ENCODE peak calls at places on chromosomes 12 and 14, in eight cellular contexts. C is small intestine; K is AG10803; I is smooth muscle cell of the brain vasculature; J is right lobe of liver; G is stromal cell of bone marrow; Z is activated CD4-positive, alpha-beta T cell treated with anti-CD3 and anti-CD28 coated beads for 24 hours; O is DMS 273 treated with DMSO at 0.1 percent for 48 hours. F is an unnamed sample.

GRCh38 chr14:91361236-91361811 is 56.3 kb downstream of the CCDC88C start:
- DNase-seq in C (no peak), K (peak), I (no peak), J (no peak), G (no peak), Z (no peak), O (no peak), F (peak)

GRCh38 chr12:56153291-56154065 is 1.1 kb downstream of the MYL6B start:
- DNase-seq in C (no peak), K (no peak), I (no peak), J (no peak), G (no peak), Z (no peak), O (no peak), F (no peak)

GRCh38 chr12:72523754-72524153 is 251.6 kb downstream of the TRHDE start:
- DNase-seq in C (no peak), K (no peak), I (no peak), J (no peak), G (no peak), Z (no peak), O (no peak), F (no peak)

GRCh38 chr14:51201890-51202289 is 38.2 kb upstream of the TMX1 start:
- DNase-seq in C (no peak), K (no peak), I (no peak), J (no peak), G (no peak), Z (no peak), O (no peak), F (no peak)

GRCh38 chr14:44027397-44027796 is 479.7 kb downstream of the FSCB start:
- DNase-seq in C (no peak), K (no peak), I (no peak), J (no peak), G (no peak), Z (no peak), O (peak), F (no peak)

GRCh38 chr12:106327256-106327852 is 24.8 kb downstream of the TCP11L2 start:
- DNase-seq in C (no peak), K (no peak), I (no peak), J (no peak), G (no peak), Z (no peak), O (no peak), F (no peak)

GRCh38 chr12:94951071-94951639 is 52.3 kb downstream of the NDUFA12 start:
- DNase-seq in C (peak), K (no peak), I (no peak), J (no peak), G (no peak), Z (no peak), O (no peak), F (no peak)

GRCh38 chr12:29792132-29792531 is 8.4 kb upstream of the TMTC1 start:
- DNase-seq in C (no peak), K (no peak), I (no peak), J (no peak), G (no peak), Z (no peak), O (no peak), F (no peak)

F was measured in upper lobe of right lung.